ENCODE peak calls at places on chromosome 21, in five cellular contexts. Z, G, K, A and I are unnamed samples.

GRCh38 chr21:38286739-38287426 is 30.1 kb downstream of the KCNJ15 start:
- DNase-seq in A (no peak), G (no peak), Z (no peak), K (no peak), I (no peak)

GRCh38 chr21:20822559-20823133 is 175.6 kb upstream of the NCAM2 start:
- DNase-seq in Z (no peak), A (no peak), G (no peak), K (no peak), I (no peak)

GRCh38 chr21:19621837-19622496 is 1218.4 kb upstream of the TMPRSS15 start:
- DNase-seq in A (no peak), Z (no peak), K (no peak), G (no peak), I (no peak)

GRCh38 chr21:35428489-35428888 is 379.4 kb upstream of the RUNX1 start:
- DNase-seq in G (no peak), Z (no peak), K (no peak), A (no peak), I (no peak)

GRCh38 chr21:35342440-35342839 is 293.3 kb upstream of the RUNX1 start:
- DNase-seq in A (no peak), K (no peak), Z (no peak), G (no peak), I (no peak)

GRCh38 chr21:36097427-36098230 is 27.8 kb downstream of the CBR1 start:
- DNase-seq in K (no peak), A (no peak), G (no peak), Z (no peak), I (no peak)

GRCh38 chr21:17045214-17045835 is 467.5 kb upstream of the CXADR start:
- DNase-seq in G (no peak), K (no peak), Z (no peak), A (no peak), I (peak)

GRCh38 chr21:15631342-15631741 is 98.4 kb upstream of the USP25 start:
- DNase-seq in K (no peak), G (no peak), Z (no peak), A (no peak), I (peak)

GRCh38 chr21:39041815-39042214 is 141.4 kb downstream of the PSMG1 start:
- DNase-seq in K (no peak), G (no peak), A (no peak), Z (no peak), I (no peak)

GRCh38 chr21:16863541-16863940 is 649.3 kb upstream of the CXADR start:
- DNase-seq in A (no peak), Z (no peak), K (no peak), G (no peak), I (no peak)

GRCh38 chr21:39182484-39183271 is 573 bp downstream of the PSMG1 start:
- DNase-seq in A (no peak), K (no peak), G (no peak), Z (no peak), I (no peak)

GRCh38 chr21:34536311-34536710 is 24.3 kb upstream of the KCNE1 start:
- DNase-seq in G (no peak), K (no peak), A (no peak), Z (no peak), I (no peak)

GRCh38 chr21:24759348-24760118 is 847.7 kb downstream of the MRPL39 start:
- DNase-seq in K (no peak), A (no peak), G (no peak), Z (no peak), I (no peak)

GRCh38 chr21:44854664-44855446 is 18.6 kb downstream of the PTTG1IP start:
- DNase-seq in Z (no peak), A (no peak), K (no peak), G (peak), I (no peak)
- TF ChIP-seq POLR2A in Z (no peak), A (no peak), K (no peak), G (no peak), I (no peak)

DNA sequence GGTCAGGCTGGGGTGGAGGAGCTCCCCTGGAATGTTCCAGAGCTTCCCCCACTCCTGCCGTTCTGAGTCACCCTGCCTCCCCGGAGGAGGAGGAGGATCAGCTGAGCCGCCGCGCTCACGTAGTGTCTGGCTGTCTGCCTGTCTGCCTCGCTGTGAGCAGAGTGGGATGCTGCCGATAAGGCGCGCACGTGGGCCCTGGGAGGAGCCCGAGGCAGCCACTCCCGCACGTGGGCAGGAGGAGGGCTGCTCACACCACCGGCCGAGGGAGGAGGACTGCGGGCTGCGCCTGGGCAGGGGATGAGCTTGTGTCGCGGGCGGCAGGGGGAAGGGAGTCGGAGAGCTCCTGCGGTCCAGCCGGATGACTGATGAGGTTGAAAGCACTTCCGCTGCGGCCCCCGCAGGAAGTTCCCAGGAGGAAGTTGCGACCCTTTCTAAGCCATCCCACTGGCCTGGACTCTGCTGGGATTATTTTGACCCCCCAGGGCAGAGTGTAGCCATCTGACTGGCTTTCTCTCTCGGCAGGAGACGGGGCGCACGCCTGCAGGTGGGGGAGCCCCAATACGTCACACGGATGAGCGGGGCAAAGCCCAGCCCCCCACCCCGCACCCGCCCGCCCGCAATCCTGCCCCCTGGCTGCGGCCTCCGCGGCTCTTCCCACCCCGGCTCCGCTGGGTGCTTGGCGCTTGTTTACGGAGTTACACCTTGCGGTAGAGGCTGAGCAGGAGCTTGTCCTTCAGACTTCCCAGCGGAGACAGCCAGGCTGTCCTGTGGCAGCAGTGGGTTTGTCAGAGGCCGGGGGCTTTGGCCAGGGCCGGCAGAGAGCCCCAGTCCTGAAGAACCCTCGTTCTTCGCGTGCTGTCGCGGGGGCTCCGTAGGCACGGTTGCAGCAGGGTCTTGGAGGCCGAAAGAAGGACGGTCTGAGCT is 9.8 kb downstream of the PDXK start:
- DNase-seq in K (peak), A (peak), Z (peak), G (peak), I (peak)
- TF ChIP-seq POLR2A in K (no peak), A (no peak), Z (peak), G (peak), I (peak)

DNA sequence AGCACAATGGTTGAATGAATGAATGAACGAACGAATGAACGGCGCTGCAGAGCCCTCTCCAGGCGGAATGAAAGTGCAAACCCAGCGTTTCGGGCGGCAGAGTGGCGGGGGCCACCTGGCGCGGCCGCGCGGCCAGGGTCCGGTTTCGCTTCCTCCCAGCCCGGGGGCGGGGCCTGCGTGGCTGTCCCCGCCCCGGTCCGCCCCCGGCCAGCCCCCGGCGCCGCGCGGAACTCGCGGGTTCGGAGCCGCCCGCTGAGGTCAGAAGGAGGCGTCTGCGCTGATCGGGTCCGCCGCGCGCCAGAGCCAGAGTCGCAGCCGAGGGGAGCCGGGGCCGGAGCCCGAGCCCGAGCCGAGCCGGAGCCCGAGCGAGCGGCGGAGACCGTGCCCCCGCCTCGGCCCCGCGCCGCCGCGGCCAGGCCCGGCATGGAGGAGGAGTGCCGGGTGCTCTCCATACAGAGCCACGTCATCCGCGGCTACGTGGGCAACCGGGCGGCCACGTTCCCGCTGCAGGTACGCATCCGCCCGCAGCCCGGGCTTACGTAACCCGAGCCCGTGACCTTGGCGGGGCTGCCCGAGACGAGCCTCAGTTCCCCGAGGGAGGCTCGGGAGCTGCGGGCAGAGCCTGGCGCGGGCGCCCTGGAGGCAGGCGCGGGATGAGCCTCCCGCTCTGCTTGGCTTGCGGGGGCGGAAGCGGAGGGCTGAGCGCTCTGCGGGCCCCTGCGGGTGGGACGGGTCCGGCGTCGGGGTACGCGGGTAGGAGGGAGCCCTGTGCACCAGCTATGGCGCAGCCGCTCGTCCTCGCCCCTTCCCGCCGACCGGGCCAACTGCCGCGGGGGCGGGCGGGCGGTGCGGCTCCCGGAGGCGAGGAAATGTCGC is at the start of gene PDXK:
- DNase-seq in Z (peak), G (peak), A (peak), K (peak), I (peak)
- TF ChIP-seq POLR2A in Z (peak), G (no peak), A (peak), K (peak), I (peak)

GRCh38 chr21:43811262-43812105 is 22.1 kb downstream of the RRP1 start:
- DNase-seq in G (no peak), Z (no peak), K (peak), A (no peak), I (no peak)

GRCh38 chr21:43812139-43812821 is 22.9 kb downstream of the RRP1 start:
- DNase-seq in K (peak), Z (no peak), A (no peak), G (no peak), I (peak)

GRCh38 chr21:43815107-43815742 is 25.8 kb downstream of the RRP1 start:
- DNase-seq in G (no peak), K (peak), A (peak), Z (no peak), I (no peak)

GRCh38 chr21:43814215-43815106 is 25.1 kb downstream of the RRP1 start:
- DNase-seq in G (no peak), K (peak), A (no peak), Z (no peak), I (no peak)

DNA sequence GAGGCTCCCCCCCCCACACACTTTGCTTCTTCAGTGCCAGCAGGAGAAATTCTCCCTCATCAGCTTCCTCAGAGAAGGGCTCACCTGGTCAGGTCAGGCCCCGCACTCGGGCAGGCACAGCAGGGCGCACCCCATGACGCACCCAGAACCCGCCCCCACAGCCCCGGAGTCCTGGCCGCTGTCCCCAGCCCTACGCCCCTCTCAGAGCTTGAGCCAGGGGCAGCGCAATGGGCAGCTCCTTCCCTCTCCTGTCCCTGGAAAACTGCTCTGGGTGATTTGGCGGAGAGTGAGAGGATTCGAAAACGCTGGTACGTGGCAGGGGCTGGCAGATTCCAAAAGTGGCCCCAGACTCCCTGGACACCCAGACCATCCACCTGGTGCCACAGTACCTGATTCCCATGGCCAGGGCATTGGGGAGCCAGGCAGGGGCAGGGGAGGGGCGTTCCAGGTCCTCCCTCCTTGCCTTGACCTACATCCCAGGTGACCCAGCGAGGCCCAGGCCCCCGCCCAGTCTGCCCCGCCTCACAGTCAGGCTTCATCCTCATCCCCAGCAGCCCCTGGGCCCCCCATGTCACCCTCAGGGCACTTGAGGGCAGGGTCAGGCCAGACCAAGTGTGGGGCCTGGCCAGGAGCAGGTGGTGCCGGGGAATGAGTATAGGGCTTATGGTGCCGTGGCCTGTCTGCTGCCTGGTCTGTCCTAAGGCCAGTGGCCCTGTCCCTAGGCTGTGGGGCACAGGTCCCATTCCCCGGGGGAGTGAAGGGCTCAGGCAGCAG is 23.8 kb downstream of the RRP1 start:
- DNase-seq in K (peak), A (no peak), Z (no peak), G (no peak), I (no peak)
- TF ChIP-seq POLR2A in K (no peak), A (no peak), Z (no peak), G (no peak), I (no peak)

GRCh38 chr21:45050786-45051489 is 23.4 kb upstream of the ADARB1 start:
- DNase-seq in G (no peak), K (no peak), A (no peak), Z (no peak), I (no peak)
- TF ChIP-seq POLR2A in G (no peak), K (no peak), A (no peak), Z (no peak), I (no peak)

DNA sequence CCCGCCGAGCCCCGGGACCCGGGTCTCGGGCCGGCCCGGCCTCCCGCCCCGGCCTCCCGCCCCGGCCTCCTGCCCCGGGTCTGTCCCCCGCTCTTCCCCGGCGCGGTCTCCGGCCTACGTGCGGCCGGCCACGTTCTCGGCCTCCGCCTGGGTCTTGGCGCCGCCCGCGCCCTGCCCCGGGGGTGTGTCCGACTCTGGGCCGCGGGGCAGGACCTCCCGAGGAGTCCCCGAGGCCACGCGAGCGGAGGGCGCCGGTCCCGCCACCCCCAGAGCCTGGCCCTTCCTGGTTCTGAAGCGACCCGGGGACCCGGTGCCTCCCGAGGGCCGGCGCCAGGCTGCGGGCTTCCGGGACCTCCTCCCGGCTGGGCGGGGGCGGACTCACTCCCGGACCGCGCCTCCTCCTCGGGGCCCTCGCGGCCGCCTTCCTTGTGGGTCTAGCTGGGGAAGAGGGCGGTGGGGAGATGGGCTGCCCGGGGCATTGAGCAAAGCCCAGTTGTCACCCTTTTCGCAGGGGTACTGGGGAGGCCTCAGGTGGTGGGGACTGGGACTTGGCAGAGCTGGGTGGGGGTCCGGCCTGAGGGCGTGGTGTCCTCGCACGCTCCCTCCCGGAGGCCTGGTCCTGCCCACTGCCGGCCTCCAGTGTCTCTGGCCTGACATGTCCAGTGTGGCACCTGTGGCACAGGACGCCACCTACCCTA is 558 bp downstream of the PFKL start:
- DNase-seq in K (peak), G (peak), Z (peak), A (no peak), I (peak)
- TF ChIP-seq POLR2A in K (peak), G (no peak), Z (no peak), A (no peak), I (no peak)